ENCODE peak calls at places on chromosomes 5 and 9, in four cellular contexts. D is fibroblast of pulmonary artery, H is OCI-LY7, J is upper lobe of left lung. E is an unnamed sample.

GRCh38 chr5:97142521-97143254 is at the start of gene LIX1:
- DNase-seq in D (peak), J (no peak), H (peak), E (peak)

GRCh38 chr9:96038271-96038670 is 162.8 kb downstream of the ERCC6L2 start:
- DNase-seq in H (no peak), J (no peak), D (no peak), E (no peak)

GRCh38 chr9:116644099-116644688 is 42.9 kb upstream of the TRIM32 start:
- DNase-seq in H (no peak), D (peak), J (no peak), E (peak)

GRCh38 chr5:1887400-1888360 is 5.0 kb upstream of the IRX4 start:
- DNase-seq in D (no peak), H (no peak), J (no peak), E (no peak)

GRCh38 chr5:28415791-28416443 is 1377.5 kb upstream of the CDH9 start:
- DNase-seq in H (no peak), J (no peak), D (no peak), E (no peak)

GRCh38 chr9:136629001-136629878 is 33.5 kb upstream of the EGFL7 start:
- DNase-seq in H (no peak), J (peak), D (no peak), E (no peak)

GRCh38 chr5:143170104-143170503 is 233.4 kb downstream of the NR3C1 start:
- DNase-seq in J (no peak), D (no peak), H (no peak), E (no peak)

GRCh38 chr9:126692759-126693427 is 79.2 kb downstream of the LMX1B start:
- DNase-seq in H (no peak), D (no peak), J (no peak), E (no peak)

GRCh38 chr5:97735209-97735608 is 552.2 kb upstream of the RIOK2 start:
- DNase-seq in H (no peak), J (no peak), D (peak), E (peak)

GRCh38 chr5:143142596-143143435 is 260.7 kb downstream of the NR3C1 start:
- DNase-seq in J (no peak), D (peak), H (no peak), E (peak)

DNA sequence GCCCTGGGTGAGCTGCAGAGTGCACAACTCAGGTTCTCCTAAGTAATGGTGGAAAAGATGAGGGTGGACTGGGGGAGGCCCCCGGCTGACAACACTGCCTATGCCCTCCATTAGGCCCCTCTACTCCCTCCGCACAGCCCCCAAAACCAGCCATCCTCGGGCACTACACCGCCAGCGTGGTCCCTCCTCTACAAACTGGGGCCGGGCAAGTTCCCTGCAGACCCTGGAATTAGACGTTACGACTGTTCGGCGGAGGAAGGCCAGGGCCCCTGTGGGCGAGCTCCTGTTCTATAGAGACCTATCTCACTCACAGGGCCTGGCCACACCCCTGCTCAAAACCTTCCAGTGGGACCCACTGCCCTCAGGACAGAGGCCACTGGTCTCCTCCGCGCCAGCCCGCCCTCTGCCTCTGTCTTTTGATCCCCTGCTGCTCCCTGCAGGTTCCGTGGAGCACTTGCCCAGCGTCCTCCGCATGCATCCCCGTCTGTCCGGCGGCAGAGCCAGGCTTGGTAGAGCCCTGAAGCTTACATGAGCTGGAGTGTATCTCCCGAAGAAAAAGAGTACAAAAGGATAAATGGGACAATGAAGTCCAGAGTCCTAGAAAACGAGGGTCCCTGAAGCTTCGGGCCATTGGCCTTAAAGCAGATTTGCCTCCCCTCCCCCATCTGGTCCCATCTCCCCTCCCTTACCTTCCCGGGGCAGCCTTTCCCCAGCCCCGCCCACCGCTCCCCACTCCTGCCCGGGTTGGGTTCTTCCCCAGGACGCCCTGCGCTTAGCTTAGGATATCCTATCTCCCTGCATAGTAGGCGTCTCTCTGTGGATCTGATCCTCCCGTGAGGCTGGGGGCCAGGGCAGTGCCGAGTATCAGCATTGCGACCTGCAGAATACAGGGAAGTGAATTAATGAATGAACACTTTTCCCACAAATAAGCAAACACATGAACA is 71.3 kb downstream of the HRH2 start:
- DNase-seq in H (no peak), D (peak), J (no peak), E (peak)
- TF ChIP-seq CTCF in H (no peak), D (no peak), J (no peak), E (peak)

GRCh38 chr9:2173861-2174260 is 158.7 kb downstream of the SMARCA2 start:
- DNase-seq in J (no peak), D (no peak), H (no peak), E (no peak)

GRCh38 chr9:2173170-2173569 is 158.0 kb downstream of the SMARCA2 start:
- DNase-seq in H (no peak), D (no peak), J (no peak), E (no peak)

GRCh38 chr9:2174321-2174720 is 159.2 kb downstream of the SMARCA2 start:
- DNase-seq in H (no peak), D (no peak), J (no peak), E (no peak)

GRCh38 chr9:2169035-2169434 is 153.9 kb downstream of the SMARCA2 start:
- DNase-seq in H (no peak), J (peak), D (no peak), E (no peak)

DNA sequence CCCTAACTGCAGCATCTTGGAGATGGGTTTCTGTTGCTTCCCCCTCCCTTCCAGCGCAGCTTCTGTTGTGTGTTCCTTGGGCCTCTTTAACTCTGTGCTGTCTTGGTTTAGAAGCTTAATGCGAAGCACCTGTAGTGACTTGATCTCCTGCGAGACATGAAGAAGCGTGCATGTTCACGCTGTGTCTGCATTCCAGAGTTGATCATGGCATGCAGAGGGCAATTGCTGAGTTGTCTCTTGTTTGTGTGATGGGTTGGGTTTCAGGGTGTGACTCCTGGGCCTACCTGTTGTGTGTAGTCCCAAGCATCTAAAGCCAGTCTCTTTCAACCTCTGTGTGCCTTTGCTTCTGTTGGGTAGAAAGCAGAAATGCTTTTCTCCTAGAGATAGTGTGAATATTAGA is 155.6 kb downstream of the SMARCA2 start:
- DNase-seq in H (no peak), D (no peak), J (no peak), E (no peak)
- H3K4me3 ChIP-seq in H (no peak), D (no peak), J (no peak), E (no peak)

DNA sequence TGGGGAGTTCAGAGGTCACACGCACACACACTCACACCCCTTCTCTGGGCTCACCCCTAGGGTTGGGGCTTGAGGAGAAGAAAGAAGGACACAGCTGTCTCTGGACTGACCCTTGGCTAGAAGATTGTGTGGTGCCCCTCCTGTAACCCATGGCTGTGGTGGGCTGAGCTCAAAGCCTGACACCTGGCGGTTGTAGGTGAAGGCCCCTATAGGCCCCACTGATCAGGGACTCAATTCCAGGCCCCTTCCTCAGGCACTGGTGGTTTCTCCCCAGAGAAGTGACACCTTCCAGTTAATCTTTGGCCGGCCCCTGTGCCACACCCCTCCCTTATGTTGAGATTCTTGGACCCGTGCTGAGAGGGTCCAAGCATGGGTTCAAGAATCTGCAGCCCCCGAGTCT is 35.2 kb upstream of the CRB2 start:
- DNase-seq in D (no peak), J (no peak), H (peak), E (no peak)
- TF ChIP-seq CTCF in D (no peak), J (no peak), H (peak), E (no peak)

GRCh38 chr9:128684065-128684324 is 5.0 kb upstream of the SET start:
- DNase-seq in J (no peak), H (no peak), D (no peak), E (no peak)

GRCh38 chr9:128683340-128684064 is 5.5 kb upstream of the SET start:
- DNase-seq in J (no peak), H (peak), D (peak), E (peak)

GRCh38 chr9:128685636-128686489 is 3.2 kb upstream of the SET start:
- DNase-seq in D (no peak), H (peak), J (peak), E (no peak)

GRCh38 chr9:128684325-128685021 is 4.5 kb upstream of the SET start:
- DNase-seq in H (peak), D (peak), J (peak), E (peak)

DNA sequence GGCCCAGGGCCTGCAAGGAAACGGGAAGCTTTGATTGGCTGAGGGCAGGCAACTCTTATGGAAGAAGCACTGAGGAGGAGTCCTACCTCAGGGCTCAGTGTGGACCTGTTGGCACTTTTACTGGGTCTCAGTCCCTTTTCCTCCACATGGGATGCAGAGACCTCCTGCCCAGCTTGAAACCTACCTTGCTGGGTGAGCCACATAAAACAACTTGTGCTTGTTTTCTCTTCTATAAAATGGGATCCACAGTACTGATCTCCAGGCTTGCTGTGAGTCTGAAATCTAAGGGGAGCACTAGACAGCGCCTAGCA is 4.0 kb upstream of the SET start:
- DNase-seq in J (no peak), D (no peak), H (peak), E (peak)
- H3K4me3 ChIP-seq in J (no peak), D (peak), H (peak), E (peak)

GRCh38 chr5:134374234-134374633 is 2.9 kb downstream of the UBE2B start:
- DNase-seq in J (no peak), H (peak), D (peak), E (no peak)
- TF ChIP-seq CTCF in J (no peak), H (peak), D (peak), E (peak)

E was measured in choroid plexus epithelial cell.